ENCODE peak calls at places on chromosomes 11 and 22, in five cellular contexts. F, C, V, N and A are unnamed samples.

GRCh38 chr11:75673977-75674582 is 5.2 kb upstream of the MAP6 start:
- DNase-seq in F (peak), C (no peak), V (no peak), N (peak), A (no peak)

GRCh38 chr11:117993988-117994741 is 8.0 kb downstream of the IL10RA start:
- DNase-seq in C (no peak), F (no peak), N (no peak), V (no peak), A (no peak)

GRCh38 chr11:105220175-105220574 is 80.6 kb upstream of the CARD18 start:
- DNase-seq in F (no peak), N (no peak), C (no peak), V (no peak), A (no peak)

GRCh38 chr11:130947889-130948288 is 31.6 kb upstream of the SNX19 start:
- DNase-seq in C (no peak), N (no peak), F (peak), V (no peak), A (no peak)

GRCh38 chr22:42229455-42230149 is 40.9 kb downstream of the TCF20 start:
- DNase-seq in V (no peak), C (no peak), N (no peak), F (peak), A (no peak)

GRCh38 chr11:60889869-60890311 is 16.5 kb downstream of the PRPF19 start:
- DNase-seq in C (no peak), V (peak), N (no peak), F (no peak), A (no peak)

GRCh38 chr22:46604306-46604690 is 15.9 kb upstream of the GRAMD4 start:
- DNase-seq in F (no peak), V (peak), C (no peak), N (peak), A (peak)

GRCh38 chr22:17724678-17725464 is 49.4 kb downstream of the BID start:
- DNase-seq in F (no peak), V (no peak), C (no peak), N (no peak), A (no peak)

GRCh38 chr11:45530776-45531175 is 134.6 kb downstream of the CHST1 start:
- DNase-seq in F (no peak), C (no peak), V (no peak), N (no peak), A (no peak)

GRCh38 chr22:41892721-41893120 is 22.2 kb downstream of the SHISA8 start:
- DNase-seq in V (no peak), C (no peak), F (no peak), N (no peak), A (no peak)

GRCh38 chr11:3971756-3972404 is 116.4 kb downstream of the STIM1 start:
- DNase-seq in C (no peak), V (no peak), F (peak), N (peak), A (no peak)

GRCh38 chr11:73205666-73206343 is 12.3 kb upstream of the P2RY2 start:
- DNase-seq in V (no peak), N (no peak), F (no peak), C (no peak), A (no peak)

DNA sequence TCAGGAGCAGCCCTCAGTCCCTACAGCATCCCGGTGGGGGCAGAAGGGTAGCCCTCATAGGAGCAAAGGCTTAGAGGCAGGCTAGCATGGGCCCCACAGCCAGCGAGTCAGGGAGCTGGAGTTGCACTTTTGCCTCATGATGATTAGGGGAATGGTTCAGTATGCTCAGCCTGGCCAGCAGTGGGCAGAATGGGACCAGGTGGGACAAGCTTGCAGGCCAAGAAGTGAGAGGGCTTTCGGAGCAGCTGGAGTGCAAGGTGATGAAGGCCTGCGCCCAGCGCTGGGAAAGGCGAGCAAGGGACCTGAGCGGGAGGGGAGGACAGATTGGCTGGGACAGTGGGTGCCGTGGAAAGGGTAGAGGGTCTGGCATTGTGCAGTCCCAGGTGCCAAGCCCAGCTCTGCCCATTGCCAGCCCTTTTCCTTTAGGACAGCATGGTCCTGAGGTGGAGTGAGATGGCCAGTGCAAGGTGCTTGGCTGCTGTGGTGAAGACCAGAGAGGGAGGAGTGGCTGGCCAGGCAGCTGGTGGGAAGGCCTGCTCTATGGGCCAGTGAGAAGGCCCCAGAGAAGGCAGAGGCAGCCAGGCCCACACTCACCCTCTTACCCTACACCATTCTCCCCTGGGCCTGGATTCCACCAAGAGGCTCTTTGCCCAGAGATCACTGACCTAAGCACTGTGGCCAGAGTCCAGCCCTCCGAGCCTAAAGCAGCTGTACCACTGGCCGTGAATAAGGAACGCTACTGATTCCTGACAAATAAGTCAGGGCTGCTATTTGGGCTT is 47.9 kb upstream of the SUSD2 start:
- DNase-seq in N (no peak), F (peak), V (peak), C (no peak), A (no peak)
- TF ChIP-seq CTCF in N (peak), F (peak), V (peak), C (no peak), A (peak)

DNA sequence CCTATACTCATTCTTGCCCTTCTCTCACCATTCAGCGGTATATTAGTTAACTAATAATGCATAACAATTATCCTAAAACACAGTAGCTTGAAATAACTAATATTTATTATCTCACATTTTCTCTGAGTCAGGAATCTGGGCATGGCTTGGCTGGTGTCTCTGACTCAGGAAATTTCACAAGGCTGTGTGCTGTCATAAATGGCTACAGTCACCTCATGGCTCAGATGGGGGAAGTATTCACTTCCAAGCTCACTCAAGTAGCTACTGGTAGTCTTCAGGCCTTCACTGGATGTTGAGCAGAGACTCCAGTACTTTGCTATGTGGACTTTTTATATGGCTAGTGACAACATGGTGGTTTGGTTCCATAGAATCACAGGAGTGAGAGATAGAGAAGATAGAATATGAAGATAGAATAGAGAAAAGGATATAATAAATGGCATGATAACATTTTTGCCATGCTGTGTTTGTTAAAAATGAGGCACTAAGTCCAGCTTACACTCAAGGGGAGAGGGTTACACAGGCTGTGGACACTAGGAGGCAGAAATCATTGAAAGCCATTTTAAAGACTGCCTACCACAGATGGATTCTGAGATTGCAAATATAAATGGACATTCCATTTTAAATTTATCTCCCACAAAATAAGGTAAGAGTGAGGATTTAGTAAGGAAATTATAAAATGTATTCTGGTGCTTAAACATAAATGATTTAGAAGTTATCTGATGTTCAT is 997.8 kb upstream of the CHORDC1 start:
- DNase-seq in V (no peak), C (no peak), F (peak), N (no peak), A (no peak)
- TF ChIP-seq CTCF in V (no peak), C (no peak), F (no peak), N (no peak), A (no peak)

DNA sequence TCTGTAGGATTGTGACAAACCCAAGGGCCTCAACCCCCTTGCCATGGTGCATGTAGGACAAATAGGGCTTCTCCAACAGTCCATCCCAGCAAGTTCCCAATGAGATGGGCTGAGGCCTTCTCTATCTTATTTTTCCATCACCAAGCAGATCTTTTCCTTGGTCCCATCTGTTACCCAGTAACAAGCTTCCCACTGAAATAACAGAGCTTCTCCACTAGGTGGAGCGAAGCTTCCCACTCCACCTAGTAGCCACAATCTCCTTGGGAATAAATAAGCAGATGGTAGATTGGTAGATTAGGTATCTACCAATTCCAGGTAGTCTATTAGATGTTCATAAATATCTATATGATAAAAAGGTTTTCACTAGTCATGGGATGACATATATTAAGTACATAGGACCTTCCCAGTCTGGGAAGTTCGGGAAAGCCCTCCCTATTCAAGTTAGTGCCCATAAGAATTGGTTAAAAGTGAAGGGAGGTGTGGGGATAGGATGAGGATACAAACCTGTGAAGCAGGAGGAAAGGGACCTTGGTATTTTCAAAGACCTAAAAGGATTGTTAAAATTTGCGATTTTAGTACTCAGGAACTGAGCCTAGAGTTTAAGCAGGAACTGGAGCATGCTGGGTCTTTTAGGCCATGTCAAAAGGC is 5.9 kb upstream of the OR52L1 start:
- DNase-seq in N (peak), C (no peak), F (peak), V (no peak), A (peak)
- TF ChIP-seq CTCF in N (peak), C (peak), F (peak), V (no peak), A (peak)

GRCh38 chr11:19589567-19590260 is 122.9 kb upstream of the NAV2 start:
- DNase-seq in F (no peak), C (no peak), V (no peak), N (no peak), A (no peak)
- TF ChIP-seq CTCF in F (no peak), C (no peak), V (no peak), N (no peak), A (no peak)

GRCh38 chr11:313787-314547 is at the start of gene IFITM1:
- DNase-seq in C (no peak), F (peak), N (peak), V (peak), A (peak)
- TF ChIP-seq CTCF in C (no peak), F (no peak), N (no peak), V (no peak), A (no peak)

GRCh38 chr22:21867528-21868266 is at the start of gene MAPK1:
- DNase-seq in F (peak), C (peak), N (peak), V (peak), A (peak)
- TF ChIP-seq CTCF in F (no peak), C (peak), N (peak), V (peak), A (peak)

DNA sequence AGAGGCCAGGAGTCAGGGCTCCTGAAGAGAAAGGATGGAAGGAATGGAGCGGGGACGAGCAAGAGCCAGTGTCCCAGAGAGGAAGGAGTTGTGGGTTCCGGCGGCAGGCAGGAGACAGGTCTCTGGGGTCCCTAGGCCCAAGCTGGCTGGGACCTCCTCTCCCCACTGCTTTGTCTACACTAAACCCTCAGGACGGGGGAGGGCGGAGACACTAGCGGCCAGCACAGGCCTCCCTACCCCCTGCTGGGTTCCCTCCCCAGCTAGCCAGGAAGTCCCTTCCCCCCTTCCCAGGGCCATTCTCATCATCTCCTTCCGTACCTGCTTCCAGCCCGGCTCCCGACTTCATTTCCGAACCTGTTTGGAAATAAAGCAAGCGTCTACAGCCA is 79.5 kb downstream of the ST3GAL4 start:
- DNase-seq in C (no peak), N (no peak), V (no peak), F (no peak), A (no peak)
- TF ChIP-seq CTCF in C (no peak), N (no peak), V (no peak), F (no peak), A (no peak)

DNA sequence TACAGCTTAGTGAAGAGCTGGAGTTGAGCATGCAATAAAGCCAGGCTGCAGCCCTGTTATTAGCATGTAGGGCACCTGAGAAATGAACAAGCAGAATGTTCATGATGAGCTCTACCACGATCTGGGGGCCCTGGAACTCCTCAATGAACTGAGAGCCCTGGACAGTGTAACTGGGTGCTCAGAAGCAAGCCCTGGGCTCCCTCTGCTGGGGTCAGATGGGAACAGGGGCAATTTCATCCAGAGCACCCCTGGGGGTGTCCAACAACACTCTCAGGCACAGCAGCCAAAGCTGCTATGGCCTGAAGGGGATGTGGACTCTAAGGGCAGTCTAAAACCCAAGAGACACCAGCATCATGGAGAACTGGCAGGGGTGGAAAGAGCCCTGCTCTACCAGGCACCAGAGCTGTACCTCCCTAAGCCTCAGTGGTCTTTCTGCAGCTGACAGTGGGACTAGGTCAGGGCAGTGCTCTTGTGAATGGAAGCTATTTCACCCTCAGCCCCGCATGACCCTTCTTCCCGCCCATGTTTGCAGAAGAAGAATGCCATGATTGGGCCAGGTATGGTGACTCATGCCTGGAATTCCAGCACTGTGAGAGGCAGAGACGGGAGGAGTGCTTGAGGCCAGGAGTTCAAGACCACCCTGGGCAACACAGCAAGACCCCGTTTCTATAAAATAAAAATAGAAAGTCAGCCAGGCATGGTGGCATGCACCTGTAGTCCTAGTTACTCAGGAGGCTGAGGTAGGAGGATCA is 28.9 kb downstream of the THOC5 start:
- DNase-seq in V (no peak), N (peak), C (peak), F (peak), A (peak)
- TF ChIP-seq CTCF in V (no peak), N (peak), C (peak), F (peak), A (peak)

GRCh38 chr22:21672107-21672629 is 6.4 kb downstream of the PPIL2 start:
- DNase-seq in F (no peak), V (no peak), C (no peak), N (no peak), A (no peak)
- TF ChIP-seq CTCF in F (no peak), V (no peak), C (no peak), N (no peak), A (no peak)